ENCODE peak calls at places on chromosomes 1 and 21, in nine cellular contexts. T is mucosa of descending colon, Q is astrocyte, Y is GM23338, C is GM13976, A is lower lobe of right lung, M is Peyer's patch, D is spleen, O is fibroblast of lung. G is an unnamed sample.

GRCh38 chr1:54347955-54348699 is 58.1 kb downstream of the SSBP3 start:
- DNase-seq in T (peak), Q (no peak), Y (no peak), C (no peak), A (peak), M (peak), D (no peak), O (no peak), G (no peak)

GRCh38 chr1:33244143-33244808 is 12.0 kb upstream of the ZNF362 start:
- DNase-seq in T (no peak), Q (peak), Y (no peak), C (no peak), A (no peak), M (no peak), D (no peak), O (no peak), G (peak)

GRCh38 chr1:154502066-154502741 is at the start of the genes SHE and TDRD10:
- DNase-seq in T (peak), Q (no peak), Y (peak), C (peak), A (peak), M (peak), D (peak), O (no peak), G (no peak)

GRCh38 chr1:40802078-40803075 is 18.8 kb downstream of the KCNQ4 start:
- DNase-seq in T (peak), Q (peak), Y (peak), C (peak), A (peak), M (peak), D (peak), O (peak), G (peak)

GRCh38 chr1:26138974-26139558 is 19.8 kb upstream of the FAM110D start:
- DNase-seq in T (no peak), Q (no peak), Y (no peak), C (no peak), A (no peak), M (no peak), D (no peak), O (no peak), G (no peak)

GRCh38 chr1:108644984-108645383 is 15.9 kb downstream of the HENMT1 start:
- DNase-seq in T (peak), Q (no peak), Y (no peak), C (no peak), A (peak), M (peak), D (peak), O (no peak), G (no peak)

GRCh38 chr1:179598631-179599030 is 7.0 kb downstream of the TDRD5 start:
- DNase-seq in T (no peak), Q (no peak), Y (no peak), C (no peak), A (no peak), M (no peak), D (no peak), O (no peak), G (no peak)

GRCh38 chr1:230982698-230983097 is 3.8 kb downstream of the ARV1 start:
- DNase-seq in T (no peak), Q (peak), Y (no peak), C (no peak), A (no peak), M (no peak), D (no peak), O (peak), G (no peak)

GRCh38 chr1:51093566-51093965 is 8.5 kb upstream of the C1orf185 start:
- DNase-seq in T (no peak), Q (peak), Y (no peak), C (no peak), A (no peak), M (no peak), D (no peak), O (peak), G (peak)

GRCh38 chr1:150544204-150544603 is 5.0 kb upstream of the ADAMTSL4 start:
- DNase-seq in T (no peak), Q (no peak), Y (no peak), C (no peak), A (no peak), M (no peak), D (no peak), O (no peak), G (no peak)

GRCh38 chr1:226602186-226603029 is 53.8 kb downstream of the STUM start:
- DNase-seq in T (peak), Q (peak), Y (no peak), C (no peak), A (no peak), M (peak), D (peak), O (peak), G (peak)

GRCh38 chr1:153789478-153790148 is 14.4 kb downstream of the SLC27A3 start:
- DNase-seq in T (peak), Q (no peak), Y (peak), C (no peak), A (no peak), M (peak), D (peak), O (no peak), G (no peak)

GRCh38 chr21:46189213-46189958 is 5.1 kb upstream of the SPATC1L start:
- DNase-seq in T (no peak), Q (peak), Y (no peak), C (no peak), A (no peak), M (no peak), D (no peak), O (peak), G (peak)

GRCh38 chr1:26234644-26235384 is 814 bp downstream of the CEP85 start:
- DNase-seq in T (no peak), Q (peak), Y (peak), C (peak), A (no peak), M (no peak), D (no peak), O (peak), G (peak)

GRCh38 chr1:152479792-152480595 is 30.6 kb upstream of the LCE5A start:
- DNase-seq in T (no peak), Q (no peak), Y (peak), C (peak), A (peak), M (peak), D (no peak), O (no peak), G (peak)

GRCh38 chr1:201184734-201185453 is 5.7 kb upstream of the IGFN1 start:
- DNase-seq in T (no peak), Q (peak), Y (peak), C (no peak), A (no peak), M (no peak), D (peak), O (peak), G (peak)
- TF ChIP-seq CTCF in T (no peak), Q (peak), Y (peak), C (no peak), A (peak), M (no peak), D (peak), O (peak), G (peak)

DNA sequence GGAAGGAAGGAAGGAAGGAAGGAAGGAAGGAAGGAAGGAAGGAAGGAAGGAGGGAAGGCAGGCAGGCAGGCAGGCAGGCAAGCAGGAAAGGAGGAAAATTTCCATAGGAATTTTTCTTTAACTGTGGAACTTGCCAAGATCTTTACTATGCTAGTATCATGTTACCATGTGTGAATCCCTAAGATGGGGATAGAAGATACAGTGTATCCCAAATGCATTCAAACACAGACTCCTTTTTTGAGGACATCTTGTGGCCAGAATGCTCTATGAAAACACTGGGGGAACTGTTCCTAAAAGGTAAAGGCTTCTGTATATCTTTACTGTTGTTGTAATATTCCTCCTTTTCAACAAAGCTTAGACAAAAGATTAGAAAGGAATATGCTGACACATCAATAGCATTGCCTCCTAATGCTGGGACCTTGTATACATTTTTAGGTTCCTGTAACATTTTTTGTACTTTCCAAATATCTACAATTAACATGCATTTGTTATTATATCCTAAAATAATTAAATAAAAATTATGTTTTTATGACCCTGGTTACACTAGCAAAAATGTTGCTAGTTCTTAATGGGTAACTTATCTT is 20.6 kb downstream of the CCDC190 start:
- DNase-seq in T (no peak), Q (no peak), Y (peak), C (no peak), A (no peak), M (no peak), D (no peak), O (no peak), G (peak)
- TF ChIP-seq CTCF in T (no peak), Q (no peak), Y (peak), C (no peak), A (no peak), M (no peak), D (no peak), O (no peak), G (no peak)

GRCh38 chr1:206506803-206507394 is 432 bp upstream of the RASSF5 start:
- DNase-seq in T (peak), Q (no peak), Y (peak), C (peak), A (no peak), M (peak), D (peak), O (no peak), G (no peak)
- TF ChIP-seq CTCF in T (no peak), Q (no peak), Y (no peak), C (no peak), A (no peak), M (no peak), D (no peak), O (no peak), G (no peak)

GRCh38 chr1:103949714-103950113 is 200.0 kb downstream of the AMY1C start:
- DNase-seq in T (no peak), Q (no peak), Y (no peak), C (no peak), A (no peak), M (no peak), D (no peak), O (no peak), G (no peak)

GRCh38 chr1:103945774-103946173 is 196.1 kb downstream of the AMY1C start:
- DNase-seq in T (no peak), Q (no peak), Y (peak), C (no peak), A (no peak), M (no peak), D (no peak), O (no peak), G (no peak)

GRCh38 chr1:103953386-103953785 is 203.7 kb downstream of the AMY1C start:
- DNase-seq in T (no peak), Q (no peak), Y (no peak), C (no peak), A (no peak), M (no peak), D (no peak), O (no peak), G (no peak)

DNA sequence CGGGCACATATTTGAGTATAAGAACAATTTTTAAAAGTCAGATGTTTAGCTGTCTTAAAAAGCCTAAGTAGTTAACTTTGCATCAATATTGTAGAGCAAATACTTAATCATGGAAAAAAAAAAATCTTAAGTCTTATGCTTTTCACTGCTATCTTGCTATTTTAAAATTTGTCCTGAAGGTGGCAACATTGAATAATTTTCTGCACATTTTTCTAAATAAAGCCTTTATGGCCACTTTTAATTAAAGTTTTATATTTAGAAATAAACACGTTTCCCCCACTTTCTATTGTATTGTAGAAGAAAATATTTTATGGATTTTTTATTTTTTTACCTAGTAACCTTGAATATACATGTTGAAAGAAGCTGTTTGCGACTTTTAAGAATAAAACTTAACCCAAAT is 198.8 kb downstream of the AMY1C start:
- DNase-seq in T (no peak), Q (no peak), Y (no peak), C (no peak), A (no peak), M (no peak), D (no peak), O (peak), G (peak)
- TF ChIP-seq CTCF in T (no peak), Q (peak), Y (peak), C (no peak), A (no peak), M (no peak), D (no peak), O (peak), G (peak)

DNA sequence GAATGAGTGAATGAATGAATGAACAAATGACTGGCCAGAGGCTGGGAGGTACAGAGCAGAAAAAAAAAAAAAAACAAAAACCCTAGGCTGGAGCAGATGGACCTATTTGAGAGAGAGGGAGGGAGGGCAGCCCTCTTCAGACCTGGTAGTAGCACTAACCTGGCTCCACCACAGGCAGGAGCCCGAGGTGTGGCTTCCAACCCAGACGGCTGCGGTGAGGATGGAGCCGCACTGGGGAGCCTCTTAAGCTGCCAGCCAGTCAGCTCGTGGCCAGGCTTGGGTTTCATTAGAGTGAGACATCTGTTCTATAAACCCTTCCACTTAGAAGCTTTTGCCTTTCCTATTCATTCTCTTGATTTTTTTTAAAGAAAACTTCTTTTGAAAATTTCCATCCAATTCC is 16.8 kb downstream of the LGR6 start:
- DNase-seq in T (no peak), Q (peak), Y (peak), C (no peak), A (no peak), M (no peak), D (no peak), O (no peak), G (peak)
- TF ChIP-seq CTCF in T (no peak), Q (no peak), Y (no peak), C (no peak), A (no peak), M (no peak), D (no peak), O (no peak), G (peak)

DNA sequence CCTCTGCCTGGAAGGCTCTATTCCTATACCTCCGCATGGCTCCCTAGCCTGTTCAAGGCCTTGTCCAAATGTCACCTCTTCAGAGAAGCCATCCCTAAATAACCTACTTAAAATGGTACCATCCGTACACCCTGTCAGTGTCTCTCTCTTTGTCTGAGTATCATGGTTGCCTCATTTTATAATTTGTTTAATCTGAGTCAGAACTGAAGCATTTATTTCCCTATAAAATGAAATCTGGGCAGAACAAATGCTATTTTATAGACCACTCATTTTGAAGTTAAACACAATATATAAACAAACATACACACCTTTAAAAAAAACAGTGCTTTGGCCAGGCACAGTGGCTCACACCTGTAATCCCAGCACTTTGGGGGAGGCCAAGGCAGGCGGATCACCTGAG is 30.2 kb downstream of the RERE start:
- DNase-seq in T (no peak), Q (no peak), Y (no peak), C (no peak), A (no peak), M (no peak), D (no peak), O (no peak), G (no peak)
- TF ChIP-seq CTCF in T (no peak), Q (no peak), Y (no peak), C (no peak), A (no peak), M (no peak), D (no peak), O (no peak), G (no peak)

GRCh38 chr1:61941794-61942193 is 199.5 kb downstream of the PATJ start:
- DNase-seq in T (no peak), Q (no peak), Y (no peak), C (no peak), A (no peak), M (no peak), D (no peak), O (no peak), G (no peak)
- TF ChIP-seq CTCF in T (no peak), Q (no peak), Y (no peak), C (no peak), A (no peak), M (no peak), D (no peak), O (no peak), G (no peak)

GRCh38 chr1:211258310-211258755 is 833 bp upstream of the RCOR3 start:
- DNase-seq in T (peak), Q (peak), Y (peak), C (peak), A (peak), M (peak), D (peak), O (peak), G (peak)
- TF ChIP-seq CTCF in T (no peak), Q (no peak), Y (no peak), C (no peak), A (no peak), M (peak), D (no peak), O (no peak), G (no peak)

GRCh38 chr1:93730621-93731020 is 49.0 kb upstream of the BCAR3 start:
- DNase-seq in T (no peak), Q (no peak), Y (no peak), C (no peak), A (no peak), M (no peak), D (no peak), O (no peak), G (no peak)

GRCh38 chr1:93734999-93735398 is 53.4 kb upstream of the BCAR3 start:
- DNase-seq in T (no peak), Q (no peak), Y (peak), C (no peak), A (no peak), M (no peak), D (no peak), O (no peak), G (no peak)

GRCh38 chr1:93729502-93729901 is 47.9 kb upstream of the BCAR3 start:
- DNase-seq in T (no peak), Q (no peak), Y (no peak), C (no peak), A (no peak), M (no peak), D (no peak), O (no peak), G (no peak)

GRCh38 chr1:93733340-93733739 is 51.7 kb upstream of the BCAR3 start:
- DNase-seq in T (no peak), Q (no peak), Y (no peak), C (no peak), A (no peak), M (no peak), D (no peak), O (no peak), G (no peak)

DNA sequence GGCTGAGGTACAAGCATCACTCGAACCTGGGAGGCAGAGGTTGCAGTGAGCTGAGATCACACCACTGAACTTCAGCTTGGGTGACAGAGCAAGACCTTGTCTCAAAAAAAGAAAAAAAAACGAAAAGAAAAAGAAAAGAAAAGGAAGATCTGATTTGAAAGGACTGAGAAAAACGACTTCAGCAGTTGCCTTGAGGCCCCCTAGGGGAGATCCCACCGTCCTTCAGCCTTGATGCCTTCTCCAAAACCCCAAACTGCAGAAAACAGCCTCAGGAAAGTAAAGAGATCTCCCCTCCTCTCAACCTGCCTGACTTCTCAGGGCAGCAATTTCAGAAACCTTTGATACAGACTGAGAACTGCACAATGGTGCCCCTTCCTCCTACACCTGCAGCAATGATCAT is 50.9 kb upstream of the BCAR3 start:
- DNase-seq in T (no peak), Q (no peak), Y (peak), C (no peak), A (no peak), M (no peak), D (no peak), O (no peak), G (no peak)
- TF ChIP-seq CTCF in T (no peak), Q (peak), Y (peak), C (no peak), A (peak), M (no peak), D (no peak), O (peak), G (no peak)

G was measured in MCF 10A.